ENCODE peak calls at places on chromosomes 4 and X, in four cellular contexts. One of them, this sample, is unnamed.
A peak's percentile ranks its signal among the peaks of the same experiment; 100 is the strongest.

GRCh38 chr4:31458813-31459212 is 738.6 kb downstream of the PCDH7 start:
- DNase-seq in Right ventricle myocardium superior: no peak
- DNase-seq in HS-5: no peak
- DNase-seq in suprapubic skin: no peak
- DNase-seq in this sample: no peak

GRCh38 chrX:12971282-12972003 is 3.5 kb upstream of the TMSB4X start:
- DNase-seq in suprapubic skin: no peak
- DNase-seq in Right ventricle myocardium superior: peak; percentile 56
- DNase-seq in HS-5: no peak
- DNase-seq in this sample: no peak

GRCh38 chrX:115539841-115540240 is 21.1 kb upstream of the PLS3 start:
- DNase-seq in suprapubic skin: no peak
- DNase-seq in Right ventricle myocardium superior: no peak
- DNase-seq in HS-5: no peak
- DNase-seq in this sample: no peak

GRCh38 chrX:73581002-73581628 is 18.1 kb downstream of the CHIC1 start:
- DNase-seq in HS-5: no peak
- DNase-seq in Right ventricle myocardium superior: no peak
- DNase-seq in suprapubic skin: no peak
- DNase-seq in this sample: peak; percentile 45

GRCh38 chr4:13829457-13829856 is 201.9 kb upstream of the BOD1L1 start:
- DNase-seq in HS-5: no peak
- DNase-seq in Right ventricle myocardium superior: no peak
- DNase-seq in suprapubic skin: no peak
- DNase-seq in this sample: no peak

GRCh38 chrX:20623448-20623847 is 356.7 kb upstream of the RPS6KA3 start:
- DNase-seq in HS-5: peak; percentile 36
- DNase-seq in suprapubic skin: no peak
- DNase-seq in Right ventricle myocardium superior: no peak
- DNase-seq in this sample: no peak

GRCh38 chr4:54539500-54540029 is 118.2 kb upstream of the KIT start:
- DNase-seq in Right ventricle myocardium superior: peak; percentile 79
- DNase-seq in HS-5: no peak
- DNase-seq in suprapubic skin: peak; percentile 81
- DNase-seq in this sample: peak; percentile 24

GRCh38 chrX:49101629-49101984 is 21.9 kb upstream of the WDR45 start:
- DNase-seq in Right ventricle myocardium superior: no peak
- DNase-seq in suprapubic skin: no peak
- DNase-seq in HS-5: no peak
- DNase-seq in this sample: no peak

GRCh38 chr4:71978192-71978845 is 53.5 kb upstream of the NPFFR2 start:
- DNase-seq in HS-5: no peak
- DNase-seq in Right ventricle myocardium superior: no peak
- DNase-seq in suprapubic skin: no peak
- DNase-seq in this sample: no peak

GRCh38 chrX:113892891-113893290 is 691.0 kb upstream of the HTR2C start:
- DNase-seq in suprapubic skin: no peak
- DNase-seq in Right ventricle myocardium superior: no peak
- DNase-seq in HS-5: no peak
- DNase-seq in this sample: no peak

GRCh38 chr4:150080335-150080734 is 2.1 kb downstream of the DCLK2 start:
- DNase-seq in Right ventricle myocardium superior: no peak
- DNase-seq in HS-5: no peak
- DNase-seq in suprapubic skin: no peak
- DNase-seq in this sample: no peak

GRCh38 chrX:146433771-146434170 is 375.8 kb upstream of the CXorf51B start:
- DNase-seq in HS-5: no peak
- DNase-seq in Right ventricle myocardium superior: no peak
- DNase-seq in suprapubic skin: no peak
- DNase-seq in this sample: no peak

GRCh38 chrX:107721318-107721717 is 54.3 kb downstream of the TSC22D3 start:
- DNase-seq in suprapubic skin: no peak
- DNase-seq in Right ventricle myocardium superior: no peak
- DNase-seq in HS-5: no peak
- DNase-seq in this sample: no peak

GRCh38 chr4:39464886-39465501 is 6.1 kb downstream of the LIAS start:
- DNase-seq in HS-5: no peak
- DNase-seq in suprapubic skin: no peak
- DNase-seq in Right ventricle myocardium superior: no peak
- DNase-seq in this sample: peak; percentile 36

GRCh38 chrX:38652934-38653442 is 91.6 kb downstream of the TSPAN7 start:
- DNase-seq in Right ventricle myocardium superior: no peak
- DNase-seq in suprapubic skin: no peak
- DNase-seq in HS-5: no peak
- DNase-seq in this sample: no peak

GRCh38 chr4:53043900-53044650 is 182.0 kb downstream of the RASL11B start:
- DNase-seq in suprapubic skin: no peak
- DNase-seq in Right ventricle myocardium superior: no peak
- DNase-seq in HS-5: no peak
- DNase-seq in this sample: no peak

GRCh38 chrX:13747836-13748235 is 13.3 kb downstream of the OFD1 start:
- DNase-seq in suprapubic skin: no peak
- DNase-seq in HS-5: peak; percentile 25
- DNase-seq in Right ventricle myocardium superior: no peak
- DNase-seq in this sample: peak; percentile 73

GRCh38 chr4:180028682-180029081 is 2214.5 kb upstream of the TENM3 start:
- DNase-seq in Right ventricle myocardium superior: peak; percentile 33
- DNase-seq in HS-5: peak; percentile 3
- DNase-seq in suprapubic skin: no peak
- DNase-seq in this sample: peak; percentile 64

GRCh38 chr4:21476753-21477152 is 471.8 kb downstream of the KCNIP4 start:
- DNase-seq in suprapubic skin: no peak
- DNase-seq in HS-5: no peak
- DNase-seq in Right ventricle myocardium superior: no peak
- DNase-seq in this sample: no peak

GRCh38 chr4:6938237-6938636 is 28.6 kb downstream of the TBC1D14 start:
- DNase-seq in Right ventricle myocardium superior: peak; percentile 77
- DNase-seq in suprapubic skin: no peak
- DNase-seq in HS-5: no peak
- DNase-seq in this sample: no peak

GRCh38 chr4:80340036-80340435 is 4.5 kb downstream of the CFAP299 start:
- DNase-seq in HS-5: no peak
- DNase-seq in suprapubic skin: no peak
- DNase-seq in Right ventricle myocardium superior: no peak
- DNase-seq in this sample: no peak

GRCh38 chrX:38220936-38221386 is 290 bp upstream of the SRPX start:
- DNase-seq in Right ventricle myocardium superior: peak; percentile 73
- DNase-seq in HS-5: no peak
- DNase-seq in suprapubic skin: no peak
- DNase-seq in this sample: no peak

GRCh38 chrX:150616863-150617198 is 48.4 kb downstream of the MTM1 start:
- DNase-seq in HS-5: no peak
- DNase-seq in suprapubic skin: no peak
- DNase-seq in Right ventricle myocardium superior: no peak
- DNase-seq in this sample: no peak

GRCh38 chr4:6035786-6036185 is 17.6 kb upstream of the C4orf50 start:
- DNase-seq in HS-5: no peak
- DNase-seq in Right ventricle myocardium superior: no peak
- DNase-seq in suprapubic skin: no peak
- DNase-seq in this sample: no peak

GRCh38 chr4:186808635-186809018 is 85.0 kb upstream of the FAT1 start:
- DNase-seq in HS-5: peak; percentile 6
- DNase-seq in suprapubic skin: no peak
- DNase-seq in Right ventricle myocardium superior: no peak
- DNase-seq in this sample: no peak

GRCh38 chr4:120843840-120844527 is 78.5 kb downstream of the PRDM5 start:
- DNase-seq in HS-5: no peak
- DNase-seq in Right ventricle myocardium superior: no peak
- DNase-seq in suprapubic skin: no peak
- DNase-seq in this sample: peak; percentile 14

GRCh38 chr4:76377922-76378321 is 43.0 kb downstream of the CCDC158 start:
- DNase-seq in suprapubic skin: no peak
- DNase-seq in HS-5: no peak
- DNase-seq in Right ventricle myocardium superior: no peak
- DNase-seq in this sample: peak; percentile 5

GRCh38 chrX:100895365-100896075 is 21.4 kb upstream of the NOX1 start:
- DNase-seq in suprapubic skin: no peak
- DNase-seq in HS-5: no peak
- DNase-seq in Right ventricle myocardium superior: no peak
- DNase-seq in this sample: no peak

GRCh38 chr4:53899544-53900274 is 164.7 kb downstream of the CHIC2 start:
- DNase-seq in suprapubic skin: no peak
- DNase-seq in Right ventricle myocardium superior: no peak
- DNase-seq in HS-5: no peak
- DNase-seq in this sample: no peak

GRCh38 chr4:183436417-183436816 is 8.0 kb upstream of the CDKN2AIP start:
- DNase-seq in suprapubic skin: no peak
- DNase-seq in Right ventricle myocardium superior: no peak
- DNase-seq in HS-5: no peak
- DNase-seq in this sample: no peak

GRCh38 chr4:37562592-37562991 is 123.6 kb downstream of the RELL1 start:
- DNase-seq in suprapubic skin: no peak
- DNase-seq in Right ventricle myocardium superior: no peak
- DNase-seq in HS-5: peak; percentile 49
- DNase-seq in this sample: no peak

GRCh38 chrX:47061238-47061919 is 16.9 kb upstream of the RGN start:
- DNase-seq in suprapubic skin: no peak
- DNase-seq in HS-5: no peak
- DNase-seq in Right ventricle myocardium superior: no peak
- DNase-seq in this sample: no peak

GRCh38 chr4:150115851-150116250 is 37.6 kb downstream of the DCLK2 start:
- DNase-seq in Right ventricle myocardium superior: no peak
- DNase-seq in suprapubic skin: no peak
- DNase-seq in HS-5: no peak
- DNase-seq in this sample: no peak